ENCODE peak calls at places on chromosome 16, in eight cellular contexts. A, C, Y, V, T, U, G and I are unnamed samples.

GRCh38 chr16:74623214-74623842 is 16.4 kb upstream of the GLG1 start:
- DNase-seq in G (no peak), U (peak), Y (no peak), T (peak), C (no peak), V (peak), A (no peak), I (no peak)

GRCh38 chr16:89729863-89730574 is 8.7 kb downstream of the ZNF276 start:
- DNase-seq in C (no peak), G (no peak), Y (no peak), A (no peak), T (peak), V (no peak), U (peak), I (no peak)

GRCh38 chr16:89006036-89006752 is 29.2 kb upstream of the CBFA2T3 start:
- DNase-seq in T (no peak), C (no peak), A (no peak), U (no peak), G (no peak), V (no peak), Y (no peak), I (no peak)

GRCh38 chr16:48605518-48606110 is 4.4 kb downstream of the N4BP1 start:
- DNase-seq in V (peak), U (no peak), G (no peak), A (no peak), Y (no peak), C (no peak), T (no peak), I (no peak)

GRCh38 chr16:80807916-80808315 is 3.5 kb upstream of the CDYL2 start:
- DNase-seq in T (no peak), C (no peak), A (no peak), V (peak), G (no peak), Y (no peak), U (no peak), I (no peak)

GRCh38 chr16:35559911-35560636 is 2100.7 kb downstream of the TP53TG3F start:
- DNase-seq in U (no peak), Y (no peak), G (no peak), A (no peak), V (no peak), C (no peak), T (no peak), I (no peak)

GRCh38 chr16:84031556-84031955 is 11.0 kb downstream of the SLC38A8 start:
- DNase-seq in A (no peak), G (no peak), V (no peak), U (no peak), C (no peak), Y (no peak), T (no peak), I (no peak)

GRCh38 chr16:11032922-11033291 is 88.5 kb downstream of the CLEC16A start:
- DNase-seq in Y (no peak), A (no peak), U (no peak), G (no peak), V (peak), C (no peak), T (peak), I (no peak)

GRCh38 chr16:24728891-24729242 is 584 bp upstream of the TNRC6A start:
- DNase-seq in C (no peak), Y (no peak), U (no peak), V (no peak), T (no peak), A (no peak), G (peak), I (no peak)

GRCh38 chr16:11340710-11341109 is 4.5 kb upstream of the RMI2 start:
- DNase-seq in G (no peak), A (no peak), C (no peak), V (no peak), Y (no peak), T (no peak), U (no peak), I (no peak)

GRCh38 chr16:3854740-3855139 is 25.8 kb downstream of the CREBBP start:
- DNase-seq in C (no peak), U (no peak), G (no peak), T (peak), Y (no peak), V (no peak), A (no peak), I (no peak)

GRCh38 chr16:53780051-53780450 is 76.1 kb downstream of the FTO start:
- DNase-seq in U (no peak), T (no peak), A (no peak), V (no peak), C (no peak), G (no peak), Y (no peak), I (no peak)

GRCh38 chr16:11677959-11678881 is 10.0 kb downstream of the SNN start:
- DNase-seq in G (no peak), T (no peak), A (no peak), U (no peak), Y (no peak), V (no peak), C (no peak), I (peak)

GRCh38 chr16:5042574-5043171 is 8.9 kb upstream of the NAGPA start:
- DNase-seq in T (peak), G (no peak), V (no peak), U (no peak), Y (no peak), C (peak), A (no peak), I (no peak)

GRCh38 chr16:22321340-22322001 is 24.3 kb downstream of the POLR3E start:
- DNase-seq in V (peak), C (peak), T (peak), Y (peak), G (peak), A (peak), U (peak), I (no peak)

GRCh38 chr16:85460252-85460982 is 152.7 kb upstream of the GSE1 start:
- DNase-seq in A (no peak), T (peak), C (no peak), V (no peak), Y (no peak), G (no peak), U (no peak), I (no peak)

GRCh38 chr16:53611151-53611802 is 92.4 kb downstream of the RPGRIP1L start:
- DNase-seq in C (no peak), V (no peak), G (no peak), U (no peak), T (no peak), Y (no peak), A (no peak), I (no peak)